ENCODE peak calls at places on chromosomes 13 and 19, in four cellular contexts. Z is upper lobe of left lung, S is breast epithelium, W is activated T-cell treated with anti-CD3 and anti-CD28 coated beads for 1 hour. A is an unnamed sample.

GRCh38 chr13:75480691-75481175 is 1.2 kb downstream of the TBC1D4 start:
- DNase-seq in Z (peak; percentile 87), S (peak; percentile 83), W (no peak), A (peak; percentile 83)

GRCh38 chr19:8592231-8593009 is 15.2 kb upstream of the MYO1F start:
- DNase-seq in Z (peak; percentile 92), S (peak; percentile 97), W (peak; percentile 91), A (no peak)

GRCh38 chr13:97284558-97284957 is 62.4 kb downstream of the MBNL2 start:
- DNase-seq in Z (no peak), S (no peak), W (no peak), A (no peak)

GRCh38 chr19:30686911-30687566 is 314.9 kb downstream of the ZNF536 start:
- DNase-seq in Z (no peak), S (no peak), W (no peak), A (no peak)

GRCh38 chr19:49866933-49867782 is at the start of gene PNKP:
- DNase-seq in Z (peak; percentile 89), S (peak; percentile 90), W (peak; percentile 86), A (peak; percentile 89)

GRCh38 chr19:34220472-34221063 is 33.8 kb upstream of the GARRE1 start:
- DNase-seq in Z (peak; percentile 51), S (peak; percentile 30), W (peak; percentile 58), A (peak; percentile 78)

GRCh38 chr13:95641961-95642621 is 2.4 kb downstream of the DZIP1 start:
- DNase-seq in Z (peak; percentile 34), S (no peak), W (no peak), A (no peak)

GRCh38 chr13:43316997-43317396 is 293.6 kb downstream of the DNAJC15 start:
- DNase-seq in Z (no peak), S (no peak), W (no peak), A (peak; percentile 21)

GRCh38 chr19:7947939-7948338 is 4.5 kb upstream of the TIMM44 start:
- DNase-seq in Z (no peak), S (no peak), W (no peak), A (no peak)

GRCh38 chr19:18223860-18224524 is 2.2 kb downstream of the PDE4C start:
- DNase-seq in Z (peak; percentile 48), S (no peak), W (no peak), A (peak; percentile 8)

GRCh38 chr19:13597625-13598024 is 91.3 kb upstream of the CACNA1A start:
- DNase-seq in Z (peak; percentile 31), S (peak; percentile 22), W (peak; percentile 20), A (peak; percentile 70)

GRCh38 chr13:41696163-41697003 is 239.0 kb downstream of the RGCC start:
- DNase-seq in Z (peak; percentile 22), S (no peak), W (no peak), A (no peak)

GRCh38 chr13:109745060-109745459 is 41.3 kb downstream of the IRS2 start:
- DNase-seq in Z (no peak), S (no peak), W (no peak), A (no peak)

GRCh38 chr19:33231511-33231910 is 5.9 kb upstream of the SLC7A10 start:
- DNase-seq in Z (no peak), S (no peak), W (no peak), A (no peak)

GRCh38 chr13:38566526-38566925 is 120.4 kb upstream of the FREM2 start:
- DNase-seq in Z (no peak), S (no peak), W (no peak), A (peak; percentile 85)

A was measured in NCI-H345.